ENCODE peak calls at places on chromosomes 13 and 19, in ten cellular contexts. V, J, R, S, U, F, C, Q, M and W are unnamed samples.
A peak's percentile ranks its signal among the peaks of the same experiment; 100 is the strongest.

GRCh38 chr13:40509876-40510275 is 156.6 kb downstream of the FOXO1 start:
- DNase-seq in V (no peak), J (no peak), R (no peak), S (no peak), U (no peak), F (peak; percentile 28), C (no peak), Q (no peak), M (no peak), W (peak; percentile 18)

GRCh38 chr13:107192289-107192688 is 624.4 kb upstream of the ARGLU1 start:
- DNase-seq in V (no peak), J (no peak), R (peak; percentile 56), S (peak; percentile 48), U (no peak), F (no peak), C (no peak), Q (no peak), M (no peak), W (peak; percentile 60)

GRCh38 chr19:58586131-58586765 is 13.1 kb upstream of the MZF1 start:
- DNase-seq in V (peak; percentile 29), J (no peak), R (no peak), S (no peak), U (no peak), F (no peak), C (peak; percentile 62), Q (no peak), M (no peak), W (no peak)

GRCh38 chr13:32316476-32316875 is 1.2 kb downstream of the BRCA2 start:
- DNase-seq in V (no peak), J (no peak), R (no peak), S (no peak), U (no peak), F (no peak), C (no peak), Q (no peak), M (no peak), W (no peak)

GRCh38 chr13:97234742-97235141 is 12.6 kb downstream of the MBNL2 start:
- DNase-seq in V (no peak), J (no peak), R (no peak), S (no peak), U (no peak), F (no peak), C (no peak), Q (peak; percentile 62), M (no peak), W (no peak)

GRCh38 chr19:41351339-41352245 is 2.1 kb downstream of the TGFB1 start:
- DNase-seq in V (peak; percentile 64), J (peak; percentile 94), R (peak; percentile 66), S (peak; percentile 46), U (peak; percentile 88), F (peak; percentile 63), C (peak; percentile 83), Q (peak; percentile 94), M (peak; percentile 44), W (no peak)

GRCh38 chr13:30446122-30446500 is 19.6 kb downstream of the HMGB1 start:
- DNase-seq in V (no peak), J (no peak), R (peak; percentile 55), S (no peak), U (no peak), F (no peak), C (no peak), Q (no peak), M (no peak), W (no peak)

GRCh38 chr13:80284290-80284689 is 56.6 kb downstream of the SPRY2 start:
- DNase-seq in V (no peak), J (no peak), R (no peak), S (no peak), U (no peak), F (no peak), C (no peak), Q (no peak), M (no peak), W (no peak)

GRCh38 chr19:11194657-11195056 is 2.7 kb downstream of the KANK2 start:
- DNase-seq in V (no peak), J (no peak), R (no peak), S (no peak), U (no peak), F (peak; percentile 43), C (no peak), Q (no peak), M (no peak), W (no peak)

GRCh38 chr19:16076154-16076957 is at the start of gene TPM4:
- DNase-seq in V (peak; percentile 91), J (peak; percentile 99), R (peak; percentile 95), S (peak; percentile 90), U (peak; percentile 98), F (peak; percentile 99), C (peak; percentile 98), Q (peak; percentile 94), M (peak; percentile 95), W (peak; percentile 98)

GRCh38 chr19:23254141-23254910 is 4.1 kb upstream of the ZNF724 start:
- DNase-seq in V (no peak), J (no peak), R (no peak), S (no peak), U (no peak), F (no peak), C (no peak), Q (no peak), M (no peak), W (no peak)

DNA sequence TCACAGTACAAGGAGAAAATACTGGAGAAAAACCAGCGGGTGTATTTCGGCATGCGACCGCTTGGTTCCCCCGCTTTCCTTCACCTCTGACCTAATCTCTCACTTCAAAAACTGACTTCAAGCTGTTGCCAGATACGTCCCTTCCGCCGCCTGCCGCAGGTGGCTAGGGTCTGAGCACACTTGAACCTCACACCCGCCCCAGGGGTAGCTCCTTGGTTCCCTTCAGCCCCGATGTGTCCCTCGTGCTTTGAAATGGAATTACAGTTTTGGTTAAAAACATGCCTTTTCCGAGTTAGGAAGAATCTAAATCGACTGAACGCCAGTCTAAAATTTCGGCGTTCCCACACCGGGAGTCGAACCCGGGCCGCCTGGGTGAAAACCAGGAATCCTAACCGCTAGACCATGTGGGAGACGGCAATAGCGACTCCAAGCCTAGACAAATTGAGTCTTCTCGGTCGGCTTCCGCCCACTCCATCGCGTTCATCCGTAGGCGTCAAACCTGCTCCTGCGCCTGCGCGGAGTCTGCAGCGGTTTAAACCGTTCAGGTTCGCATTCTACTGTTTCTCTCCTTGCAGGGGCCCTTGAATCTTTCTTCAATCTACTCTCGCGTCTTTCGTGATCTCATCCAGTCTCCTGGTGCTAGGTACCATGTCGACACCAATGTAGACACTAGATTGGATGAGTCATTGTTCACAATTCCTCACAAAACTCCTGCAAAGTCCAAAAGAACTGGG is 71.5 kb downstream of the NUFIP1 start:
- DNase-seq in V (peak; percentile 94), J (peak; percentile 100), R (peak; percentile 96), S (peak; percentile 93), U (peak; percentile 98), F (peak; percentile 97), C (peak; percentile 97), Q (peak; percentile 99), M (peak; percentile 96), W (peak; percentile 96)
- TF ChIP-seq CTCF in V (peak; percentile 15), J (peak; percentile 34), R (no peak), S (peak; percentile 49), U (peak; percentile 68), F (peak; percentile 55), C (peak; percentile 5), Q (peak; percentile 69), M (peak; percentile 57), W (peak; percentile 50)

DNA sequence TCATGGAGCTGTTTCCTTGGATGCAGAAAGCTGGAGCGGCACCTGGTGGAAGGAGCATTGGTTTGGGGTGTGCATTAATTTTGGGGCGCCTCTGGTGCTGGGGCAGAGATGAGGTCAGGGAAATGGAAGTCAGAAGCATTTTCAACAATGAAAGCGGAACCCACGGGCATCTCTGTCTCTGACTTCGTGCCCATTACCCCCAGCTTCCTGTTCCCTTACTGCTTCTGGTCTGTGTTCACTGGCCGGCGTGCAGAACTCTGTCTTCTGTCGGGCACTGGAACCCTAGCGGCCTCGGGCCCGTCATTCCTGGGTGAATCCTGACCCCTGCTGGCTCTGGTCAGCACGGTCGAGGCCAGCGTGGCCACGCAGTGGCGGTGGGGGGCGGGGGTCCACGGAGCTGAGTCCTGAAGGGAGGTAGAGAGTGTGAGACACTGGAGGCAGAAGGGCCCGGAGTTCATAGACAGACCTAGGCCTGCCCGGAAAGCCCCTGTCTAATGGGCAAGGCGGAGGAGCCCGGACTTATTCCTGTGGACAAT is 7.9 kb upstream of the LINGO3 start:
- DNase-seq in V (peak; percentile 80), J (no peak), R (peak; percentile 86), S (no peak), U (peak; percentile 77), F (peak; percentile 74), C (no peak), Q (peak; percentile 80), M (peak; percentile 75), W (peak; percentile 56)
- TF ChIP-seq CTCF in V (no peak), J (peak; percentile 20), R (peak; percentile 94), S (peak; percentile 32), U (peak; percentile 49), F (peak; percentile 74), C (peak; percentile 21), Q (peak; percentile 23), M (peak; percentile 86), W (peak; percentile 60)

GRCh38 chr19:30365121-30365800 is 6.9 kb upstream of the ZNF536 start:
- DNase-seq in V (no peak), J (peak; percentile 54), R (no peak), S (no peak), U (peak; percentile 24), F (no peak), C (no peak), Q (no peak), M (no peak), W (no peak)

GRCh38 chr19:30367421-30367820 is 4.8 kb upstream of the ZNF536 start:
- DNase-seq in V (no peak), J (peak; percentile 66), R (no peak), S (no peak), U (peak; percentile 3), F (no peak), C (no peak), Q (no peak), M (no peak), W (no peak)

GRCh38 chr19:30369833-30370232 is 2.4 kb upstream of the ZNF536 start:
- DNase-seq in V (no peak), J (no peak), R (no peak), S (no peak), U (no peak), F (no peak), C (no peak), Q (no peak), M (no peak), W (no peak)

GRCh38 chr19:30366282-30366681 is 5.9 kb upstream of the ZNF536 start:
- DNase-seq in V (no peak), J (no peak), R (no peak), S (no peak), U (no peak), F (no peak), C (no peak), Q (no peak), M (no peak), W (no peak)

GRCh38 chr19:30367001-30367400 is 5.2 kb upstream of the ZNF536 start:
- DNase-seq in V (no peak), J (peak; percentile 57), R (no peak), S (no peak), U (peak; percentile 28), F (no peak), C (no peak), Q (no peak), M (no peak), W (no peak)
- TF ChIP-seq CTCF in V (no peak), J (no peak), R (no peak), S (no peak), U (no peak), F (no peak), C (no peak), Q (no peak), M (no peak), W (no peak)

DNA sequence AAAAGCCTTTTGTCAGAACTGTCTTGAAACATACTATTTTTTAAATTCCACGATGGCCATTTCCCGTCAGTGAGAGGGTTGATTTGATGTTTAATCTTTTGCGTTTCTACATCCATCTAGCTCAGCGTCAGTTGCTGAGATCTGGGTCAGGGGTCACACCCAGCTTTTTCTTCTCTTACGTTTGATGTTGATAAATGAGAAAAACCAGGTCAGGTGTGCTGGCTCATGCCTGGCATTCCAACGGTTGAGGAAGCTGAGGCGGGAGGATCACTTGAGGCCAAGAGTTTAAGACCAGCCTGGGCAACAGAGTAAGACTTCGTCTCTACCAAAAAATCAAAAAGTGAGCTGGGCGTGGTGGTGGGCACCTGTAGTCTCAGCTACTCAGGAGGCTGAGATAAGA is 168.9 kb downstream of the PTPRS start:
- DNase-seq in V (no peak), J (no peak), R (no peak), S (peak; percentile 30), U (no peak), F (no peak), C (no peak), Q (no peak), M (no peak), W (no peak)
- TF ChIP-seq CTCF in V (no peak), J (no peak), R (no peak), S (no peak), U (no peak), F (no peak), C (no peak), Q (no peak), M (no peak), W (no peak)